ENCODE peak calls at places on chromosomes 7 and 10, in six cellular contexts. A, D, I, R, Z and Y are unnamed samples.

GRCh38 chr10:124589491-124590006 is 127.9 kb downstream of the LHPP start:
- DNase-seq in A (no peak), D (no peak), I (no peak), R (no peak), Z (no peak), Y (no peak)

GRCh38 chr7:22325671-22326070 is 31.3 kb downstream of the RAPGEF5 start:
- DNase-seq in A (no peak), D (no peak), I (no peak), R (no peak), Z (no peak), Y (no peak)

GRCh38 chr7:502296-502695 is 17.4 kb downstream of the PDGFA start:
- DNase-seq in A (no peak), D (no peak), I (no peak), R (no peak), Z (no peak), Y (no peak)

GRCh38 chr10:98389398-98389797 is 25.6 kb downstream of the PYROXD2 start:
- DNase-seq in A (no peak), D (no peak), I (no peak), R (no peak), Z (no peak), Y (no peak)

GRCh38 chr7:17474724-17475344 is 176.4 kb downstream of the AHR start:
- DNase-seq in A (no peak), D (no peak), I (no peak), R (no peak), Z (peak; percentile 3), Y (no peak)

GRCh38 chr10:5611899-5612680 is 54.3 kb downstream of the ASB13 start:
- DNase-seq in A (no peak), D (no peak), I (no peak), R (no peak), Z (no peak), Y (no peak)

GRCh38 chr10:3772349-3773222 is 12.4 kb downstream of the KLF6 start:
- DNase-seq in A (peak; percentile 42), D (peak; percentile 50), I (no peak), R (no peak), Z (no peak), Y (no peak)

GRCh38 chr7:140645166-140645565 is 4.6 kb upstream of the DENND2A start:
- DNase-seq in A (no peak), D (no peak), I (no peak), R (no peak), Z (no peak), Y (no peak)

GRCh38 chr10:90458054-90458453 is 399.8 kb downstream of the HTR7 start:
- DNase-seq in A (no peak), D (no peak), I (no peak), R (no peak), Z (no peak), Y (no peak)

GRCh38 chr10:49207936-49208482 is 19.8 kb upstream of the TMEM273 start:
- DNase-seq in A (peak; percentile 14), D (no peak), I (peak; percentile 17), R (no peak), Z (no peak), Y (no peak)

GRCh38 chr10:97914171-97914836 is 64.7 kb downstream of the GOLGA7B start:
- DNase-seq in A (no peak), D (no peak), I (no peak), R (no peak), Z (no peak), Y (no peak)

GRCh38 chr10:51651063-51651462 is 48.3 kb downstream of the CSTF2T start:
- DNase-seq in A (no peak), D (peak; percentile 42), I (no peak), R (no peak), Z (no peak), Y (no peak)

GRCh38 chr10:83886871-83887270 is 252.4 kb upstream of the GHITM start:
- DNase-seq in A (no peak), D (no peak), I (no peak), R (no peak), Z (no peak), Y (no peak)

GRCh38 chr7:37728747-37729146 is 45.2 kb downstream of the GPR141 start:
- DNase-seq in A (no peak), D (no peak), I (no peak), R (peak; percentile 22), Z (no peak), Y (no peak)

GRCh38 chr10:52895066-52895465 is 122.5 kb upstream of the MBL2 start:
- DNase-seq in A (no peak), D (peak; percentile 19), I (no peak), R (no peak), Z (no peak), Y (no peak)

GRCh38 chr7:68185641-68186040 is 1189.0 kb downstream of the TYW1 start:
- DNase-seq in A (no peak), D (no peak), I (no peak), R (no peak), Z (no peak), Y (no peak)

GRCh38 chr10:11328264-11329054 is 283.0 kb downstream of the USP6NL start:
- DNase-seq in A (no peak), D (no peak), I (no peak), R (no peak), Z (no peak), Y (no peak)

GRCh38 chr7:155300641-155301452 is 3.2 kb downstream of the INSIG1 start:
- DNase-seq in A (no peak), D (no peak), I (no peak), R (no peak), Z (no peak), Y (no peak)

GRCh38 chr10:89042547-89042946 is 51.9 kb downstream of the FAS start:
- DNase-seq in A (no peak), D (no peak), I (no peak), R (peak; percentile 16), Z (no peak), Y (no peak)

GRCh38 chr10:133465191-133465949 is 11.6 kb downstream of the SCART1 start:
- DNase-seq in A (no peak), D (no peak), I (peak; percentile 30), R (no peak), Z (no peak), Y (no peak)

GRCh38 chr10:48507933-48508830 is 96.7 kb downstream of the ARHGAP22 start:
- DNase-seq in A (no peak), D (no peak), I (no peak), R (no peak), Z (no peak), Y (no peak)

GRCh38 chr10:125797999-125798662 is 22.5 kb upstream of the MMP21 start:
- DNase-seq in A (no peak), D (no peak), I (no peak), R (no peak), Z (no peak), Y (no peak)

GRCh38 chr10:101710064-101710695 is 15.2 kb upstream of the FBXW4 start:
- DNase-seq in A (no peak), D (peak; percentile 44), I (no peak), R (no peak), Z (no peak), Y (no peak)

GRCh38 chr7:16651391-16652254 is 5.6 kb downstream of the BZW2 start:
- DNase-seq in A (no peak), D (peak; percentile 28), I (no peak), R (no peak), Z (no peak), Y (no peak)

GRCh38 chr7:27143022-27143949 is at the start of gene HOXA5:
- DNase-seq in A (peak; percentile 84), D (peak; percentile 27), I (peak; percentile 96), R (no peak), Z (peak; percentile 95), Y (peak; percentile 87)

GRCh38 chr10:36254191-36254590 is 612.1 kb upstream of the FZD8 start:
- DNase-seq in A (peak; percentile 63), D (peak; percentile 61), I (no peak), R (no peak), Z (no peak), Y (no peak)

GRCh38 chr7:150801242-150801945 is 825 bp downstream of the TMEM176A start:
- DNase-seq in A (no peak), D (no peak), I (no peak), R (no peak), Z (no peak), Y (no peak)

GRCh38 chr7:34748244-34749039 is 90.4 kb downstream of the NPSR1 start:
- DNase-seq in A (peak; percentile 69), D (peak; percentile 50), I (peak; percentile 51), R (peak; percentile 81), Z (peak; percentile 74), Y (no peak)

GRCh38 chr10:18483787-18484186 is 167.6 kb downstream of the NSUN6 start:
- DNase-seq in A (no peak), D (no peak), I (no peak), R (no peak), Z (no peak), Y (no peak)

GRCh38 chr7:130141858-130142653 is 63.1 kb downstream of the TMEM209 start:
- DNase-seq in A (no peak), D (no peak), I (no peak), R (no peak), Z (no peak), Y (no peak)

GRCh38 chr7:16762177-16762576 is 8.6 kb downstream of the TSPAN13 start:
- DNase-seq in A (peak; percentile 51), D (no peak), I (no peak), R (peak; percentile 58), Z (no peak), Y (no peak)

GRCh38 chr10:82934947-82935346 is 1060.0 kb downstream of the NRG3 start:
- DNase-seq in A (no peak), D (no peak), I (no peak), R (no peak), Z (no peak), Y (no peak)

DNA sequence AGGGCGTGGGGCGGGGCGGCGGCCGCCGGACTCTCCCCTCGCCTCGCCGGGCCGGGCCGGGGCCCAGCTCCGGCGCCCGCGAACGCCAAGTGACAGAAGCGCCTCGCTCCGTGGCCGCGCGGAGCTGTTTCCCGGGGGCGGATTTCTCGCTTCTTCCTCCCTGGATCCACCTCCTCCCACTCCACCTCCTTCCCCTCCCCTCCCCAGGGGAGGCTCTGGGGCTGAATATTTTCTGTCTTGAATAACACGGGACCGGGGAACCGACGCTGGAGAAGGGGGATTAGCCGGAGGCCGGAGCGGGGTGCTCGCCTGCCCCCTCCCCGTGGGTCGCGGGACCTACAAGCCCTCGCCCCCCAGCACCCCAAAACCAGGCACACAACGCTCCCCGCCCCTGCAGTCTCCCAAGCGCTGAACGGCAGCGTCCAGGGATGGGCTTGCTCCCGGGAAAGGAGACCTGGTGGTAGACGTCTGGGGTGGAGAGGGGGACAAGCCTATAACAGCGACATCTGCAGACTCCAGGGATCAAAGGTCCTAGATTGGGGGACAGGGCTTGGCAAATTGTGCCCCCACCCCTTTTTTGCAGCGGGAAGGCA is at the start of gene ARHGAP21:
- DNase-seq in A (peak; percentile 81), D (peak; percentile 82), I (peak; percentile 73), R (peak; percentile 84), Z (peak; percentile 53), Y (peak; percentile 35)
- TF ChIP-seq CTCF in A (no peak), D (peak; percentile 7), I (no peak), R (peak; percentile 19), Z (no peak), Y (no peak)

GRCh38 chr7:24821045-24821853 is 64.0 kb upstream of the GSDME start:
- DNase-seq in A (peak; percentile 94), D (peak; percentile 93), I (no peak), R (peak; percentile 84), Z (peak; percentile 86), Y (no peak)
- TF ChIP-seq CTCF in A (peak; percentile 18), D (peak; percentile 57), I (no peak), R (peak; percentile 7), Z (no peak), Y (no peak)

GRCh38 chr7:149130572-149131198 is 4.6 kb upstream of the ZNF425 start:
- DNase-seq in A (no peak), D (no peak), I (no peak), R (no peak), Z (no peak), Y (no peak)
- TF ChIP-seq CTCF in A (no peak), D (no peak), I (no peak), R (no peak), Z (no peak), Y (no peak)

GRCh38 chr10:99412100-99412499 is 18.3 kb downstream of the GOT1 start:
- DNase-seq in A (peak; percentile 67), D (no peak), I (no peak), R (peak; percentile 69), Z (no peak), Y (no peak)
- TF ChIP-seq CTCF in A (no peak), D (no peak), I (no peak), R (peak; percentile 25), Z (no peak), Y (no peak)